ENCODE peak calls at places on chromosomes 4 and X, in ten cellular contexts. One of them, this sample, is unnamed.

GRCh38 chr4:88481557-88481956 is 24.6 kb downstream of the HERC5 start:
- DNase-seq in HFF-Myc: no peak
- DNase-seq in dorsolateral prefrontal cortex: no peak
- DNase-seq in NCI-H1694: no peak
- DNase-seq in MCF 10A: no peak
- DNase-seq in fibroblast of pulmonary artery: no peak
- DNase-seq in activated B cell treated with CpG ODN at 0.5 μM for 24 hours: no peak
- DNase-seq in Calu3: no peak
- DNase-seq in activated CD8-positive, alpha-beta T cell treated with anti-CD3 and anti-CD28 coated beads for 36 hours: no peak
- DNase-seq in epithelial cell of esophagus: no peak
- DNase-seq in this sample: no peak

GRCh38 chrX:111615227-111615626 is 65.7 kb upstream of the ALG13 start:
- DNase-seq in activated CD8-positive, alpha-beta T cell treated with anti-CD3 and anti-CD28 coated beads for 36 hours: no peak
- DNase-seq in dorsolateral prefrontal cortex: no peak
- DNase-seq in fibroblast of pulmonary artery: no peak
- DNase-seq in MCF 10A: peak
- DNase-seq in activated B cell treated with CpG ODN at 0.5 μM for 24 hours: no peak
- DNase-seq in HFF-Myc: no peak
- DNase-seq in Calu3: no peak
- DNase-seq in epithelial cell of esophagus: peak
- DNase-seq in NCI-H1694: no peak
- DNase-seq in this sample: no peak

GRCh38 chrX:154775611-154776349 is 13.1 kb downstream of the DKC1 start:
- DNase-seq in MCF 10A: peak
- DNase-seq in activated B cell treated with CpG ODN at 0.5 μM for 24 hours: no peak
- DNase-seq in HFF-Myc: no peak
- DNase-seq in dorsolateral prefrontal cortex: peak
- DNase-seq in NCI-H1694: no peak
- DNase-seq in epithelial cell of esophagus: peak
- DNase-seq in activated CD8-positive, alpha-beta T cell treated with anti-CD3 and anti-CD28 coated beads for 36 hours: peak
- DNase-seq in Calu3: no peak
- DNase-seq in fibroblast of pulmonary artery: peak
- DNase-seq in this sample: no peak

GRCh38 chrX:145178268-145178667 is 69.0 kb upstream of the SPANXN1 start:
- DNase-seq in MCF 10A: peak
- DNase-seq in dorsolateral prefrontal cortex: no peak
- DNase-seq in NCI-H1694: no peak
- DNase-seq in activated CD8-positive, alpha-beta T cell treated with anti-CD3 and anti-CD28 coated beads for 36 hours: no peak
- DNase-seq in Calu3: no peak
- DNase-seq in HFF-Myc: no peak
- DNase-seq in fibroblast of pulmonary artery: no peak
- DNase-seq in epithelial cell of esophagus: no peak
- DNase-seq in activated B cell treated with CpG ODN at 0.5 μM for 24 hours: no peak
- DNase-seq in this sample: no peak

GRCh38 chr4:57071340-57071739 is 38.8 kb downstream of the IGFBP7 start:
- DNase-seq in fibroblast of pulmonary artery: peak
- DNase-seq in dorsolateral prefrontal cortex: no peak
- DNase-seq in Calu3: no peak
- DNase-seq in activated B cell treated with CpG ODN at 0.5 μM for 24 hours: no peak
- DNase-seq in epithelial cell of esophagus: peak
- DNase-seq in HFF-Myc: no peak
- DNase-seq in NCI-H1694: no peak
- DNase-seq in MCF 10A: peak
- DNase-seq in activated CD8-positive, alpha-beta T cell treated with anti-CD3 and anti-CD28 coated beads for 36 hours: no peak
- DNase-seq in this sample: no peak

GRCh38 chr4:76745264-76745663 is 152.7 kb downstream of the SOWAHB start:
- DNase-seq in dorsolateral prefrontal cortex: no peak
- DNase-seq in HFF-Myc: no peak
- DNase-seq in epithelial cell of esophagus: peak
- DNase-seq in activated CD8-positive, alpha-beta T cell treated with anti-CD3 and anti-CD28 coated beads for 36 hours: no peak
- DNase-seq in fibroblast of pulmonary artery: peak
- DNase-seq in MCF 10A: peak
- DNase-seq in NCI-H1694: no peak
- DNase-seq in activated B cell treated with CpG ODN at 0.5 μM for 24 hours: no peak
- DNase-seq in Calu3: no peak
- DNase-seq in this sample: no peak

GRCh38 chr4:27861802-27862201 is 1001.2 kb downstream of the STIM2 start:
- DNase-seq in activated B cell treated with CpG ODN at 0.5 μM for 24 hours: no peak
- DNase-seq in Calu3: no peak
- DNase-seq in HFF-Myc: no peak
- DNase-seq in dorsolateral prefrontal cortex: no peak
- DNase-seq in NCI-H1694: no peak
- DNase-seq in epithelial cell of esophagus: peak
- DNase-seq in activated CD8-positive, alpha-beta T cell treated with anti-CD3 and anti-CD28 coated beads for 36 hours: no peak
- DNase-seq in MCF 10A: peak
- DNase-seq in fibroblast of pulmonary artery: peak
- DNase-seq in this sample: no peak

GRCh38 chr4:106201373-106201772 is 114.6 kb downstream of the TBCK start:
- DNase-seq in Calu3: no peak
- DNase-seq in fibroblast of pulmonary artery: peak
- DNase-seq in activated B cell treated with CpG ODN at 0.5 μM for 24 hours: no peak
- DNase-seq in MCF 10A: peak
- DNase-seq in epithelial cell of esophagus: peak
- DNase-seq in NCI-H1694: peak
- DNase-seq in activated CD8-positive, alpha-beta T cell treated with anti-CD3 and anti-CD28 coated beads for 36 hours: no peak
- DNase-seq in HFF-Myc: no peak
- DNase-seq in dorsolateral prefrontal cortex: no peak
- DNase-seq in this sample: peak

GRCh38 chrX:140715787-140716186 is 6.2 kb downstream of the LINC00632 start:
- DNase-seq in fibroblast of pulmonary artery: no peak
- DNase-seq in Calu3: no peak
- DNase-seq in epithelial cell of esophagus: peak
- DNase-seq in activated CD8-positive, alpha-beta T cell treated with anti-CD3 and anti-CD28 coated beads for 36 hours: no peak
- DNase-seq in HFF-Myc: no peak
- DNase-seq in activated B cell treated with CpG ODN at 0.5 μM for 24 hours: no peak
- DNase-seq in dorsolateral prefrontal cortex: no peak
- DNase-seq in MCF 10A: peak
- DNase-seq in NCI-H1694: no peak
- DNase-seq in this sample: no peak

GRCh38 chrX:10158279-10158939 is 1.6 kb downstream of the CLCN4 start:
- DNase-seq in Calu3: peak
- DNase-seq in activated CD8-positive, alpha-beta T cell treated with anti-CD3 and anti-CD28 coated beads for 36 hours: peak
- DNase-seq in dorsolateral prefrontal cortex: peak
- DNase-seq in fibroblast of pulmonary artery: no peak
- DNase-seq in activated B cell treated with CpG ODN at 0.5 μM for 24 hours: peak
- DNase-seq in NCI-H1694: no peak
- DNase-seq in epithelial cell of esophagus: peak
- DNase-seq in MCF 10A: peak
- DNase-seq in HFF-Myc: no peak
- DNase-seq in this sample: no peak

GRCh38 chr4:70608324-70608723 is 16.3 kb downstream of the AMBN start:
- DNase-seq in activated B cell treated with CpG ODN at 0.5 μM for 24 hours: no peak
- DNase-seq in fibroblast of pulmonary artery: no peak
- DNase-seq in epithelial cell of esophagus: no peak
- DNase-seq in NCI-H1694: no peak
- DNase-seq in Calu3: no peak
- DNase-seq in HFF-Myc: no peak
- DNase-seq in MCF 10A: no peak
- DNase-seq in activated CD8-positive, alpha-beta T cell treated with anti-CD3 and anti-CD28 coated beads for 36 hours: no peak
- DNase-seq in dorsolateral prefrontal cortex: no peak
- DNase-seq in this sample: no peak

GRCh38 chr4:174549696-174550095 is 27.4 kb upstream of the HPGD start:
- DNase-seq in activated CD8-positive, alpha-beta T cell treated with anti-CD3 and anti-CD28 coated beads for 36 hours: no peak
- DNase-seq in Calu3: no peak
- DNase-seq in activated B cell treated with CpG ODN at 0.5 μM for 24 hours: no peak
- DNase-seq in MCF 10A: peak
- DNase-seq in NCI-H1694: no peak
- DNase-seq in epithelial cell of esophagus: no peak
- DNase-seq in dorsolateral prefrontal cortex: no peak
- DNase-seq in HFF-Myc: no peak
- DNase-seq in fibroblast of pulmonary artery: no peak
- DNase-seq in this sample: no peak

GRCh38 chr4:68498413-68499007 is 51.2 kb downstream of the TMPRSS11E start:
- DNase-seq in HFF-Myc: peak
- DNase-seq in fibroblast of pulmonary artery: peak
- DNase-seq in Calu3: peak
- DNase-seq in MCF 10A: peak
- DNase-seq in activated B cell treated with CpG ODN at 0.5 μM for 24 hours: no peak
- DNase-seq in dorsolateral prefrontal cortex: no peak
- DNase-seq in NCI-H1694: peak
- DNase-seq in activated CD8-positive, alpha-beta T cell treated with anti-CD3 and anti-CD28 coated beads for 36 hours: peak
- DNase-seq in epithelial cell of esophagus: peak
- DNase-seq in this sample: peak

GRCh38 chrX:39497717-39498265 is 600.0 kb downstream of the BCOR start:
- DNase-seq in activated CD8-positive, alpha-beta T cell treated with anti-CD3 and anti-CD28 coated beads for 36 hours: no peak
- DNase-seq in Calu3: no peak
- DNase-seq in fibroblast of pulmonary artery: no peak
- DNase-seq in HFF-Myc: no peak
- DNase-seq in MCF 10A: no peak
- DNase-seq in epithelial cell of esophagus: no peak
- DNase-seq in activated B cell treated with CpG ODN at 0.5 μM for 24 hours: no peak
- DNase-seq in dorsolateral prefrontal cortex: no peak
- DNase-seq in NCI-H1694: peak
- DNase-seq in this sample: no peak

GRCh38 chr4:153420361-153420760 is 45.8 kb upstream of the TMEM131L start:
- DNase-seq in epithelial cell of esophagus: no peak
- DNase-seq in dorsolateral prefrontal cortex: no peak
- DNase-seq in MCF 10A: no peak
- DNase-seq in Calu3: no peak
- DNase-seq in activated CD8-positive, alpha-beta T cell treated with anti-CD3 and anti-CD28 coated beads for 36 hours: no peak
- DNase-seq in NCI-H1694: no peak
- DNase-seq in activated B cell treated with CpG ODN at 0.5 μM for 24 hours: no peak
- DNase-seq in fibroblast of pulmonary artery: peak
- DNase-seq in HFF-Myc: no peak
- DNase-seq in this sample: no peak

GRCh38 chr4:5863461-5864113 is 29.3 kb downstream of the CRMP1 start:
- DNase-seq in HFF-Myc: peak
- DNase-seq in MCF 10A: peak
- DNase-seq in NCI-H1694: no peak
- DNase-seq in dorsolateral prefrontal cortex: no peak
- DNase-seq in fibroblast of pulmonary artery: peak
- DNase-seq in Calu3: peak
- DNase-seq in activated CD8-positive, alpha-beta T cell treated with anti-CD3 and anti-CD28 coated beads for 36 hours: peak
- DNase-seq in epithelial cell of esophagus: peak
- DNase-seq in activated B cell treated with CpG ODN at 0.5 μM for 24 hours: no peak
- DNase-seq in this sample: no peak

GRCh38 chr4:1300466-1301455 is 11.1 kb downstream of the MAEA start:
- DNase-seq in dorsolateral prefrontal cortex: peak
- DNase-seq in fibroblast of pulmonary artery: peak
- DNase-seq in NCI-H1694: no peak
- DNase-seq in HFF-Myc: no peak
- DNase-seq in activated CD8-positive, alpha-beta T cell treated with anti-CD3 and anti-CD28 coated beads for 36 hours: peak
- DNase-seq in activated B cell treated with CpG ODN at 0.5 μM for 24 hours: no peak
- DNase-seq in MCF 10A: peak
- DNase-seq in epithelial cell of esophagus: peak
- DNase-seq in Calu3: no peak
- DNase-seq in this sample: no peak

GRCh38 chrX:39206746-39207145 is 405.5 kb downstream of the MID1IP1 start:
- DNase-seq in fibroblast of pulmonary artery: no peak
- DNase-seq in MCF 10A: no peak
- DNase-seq in activated B cell treated with CpG ODN at 0.5 μM for 24 hours: no peak
- DNase-seq in dorsolateral prefrontal cortex: no peak
- DNase-seq in HFF-Myc: no peak
- DNase-seq in epithelial cell of esophagus: no peak
- DNase-seq in Calu3: no peak
- DNase-seq in activated CD8-positive, alpha-beta T cell treated with anti-CD3 and anti-CD28 coated beads for 36 hours: no peak
- DNase-seq in NCI-H1694: no peak
- DNase-seq in this sample: no peak

GRCh38 chrX:37652053-37652452 is 33.5 kb upstream of the XK start:
- DNase-seq in epithelial cell of esophagus: peak
- DNase-seq in HFF-Myc: no peak
- DNase-seq in Calu3: no peak
- DNase-seq in activated CD8-positive, alpha-beta T cell treated with anti-CD3 and anti-CD28 coated beads for 36 hours: peak
- DNase-seq in MCF 10A: no peak
- DNase-seq in dorsolateral prefrontal cortex: no peak
- DNase-seq in activated B cell treated with CpG ODN at 0.5 μM for 24 hours: no peak
- DNase-seq in fibroblast of pulmonary artery: no peak
- DNase-seq in NCI-H1694: no peak
- DNase-seq in this sample: no peak

GRCh38 chr4:102474736-102475504 is 26.2 kb upstream of the NFKB1 start:
- DNase-seq in epithelial cell of esophagus: peak
- DNase-seq in activated CD8-positive, alpha-beta T cell treated with anti-CD3 and anti-CD28 coated beads for 36 hours: no peak
- DNase-seq in dorsolateral prefrontal cortex: no peak
- DNase-seq in fibroblast of pulmonary artery: no peak
- DNase-seq in HFF-Myc: no peak
- DNase-seq in MCF 10A: no peak
- DNase-seq in NCI-H1694: no peak
- DNase-seq in Calu3: no peak
- DNase-seq in activated B cell treated with CpG ODN at 0.5 μM for 24 hours: no peak
- DNase-seq in this sample: no peak

GRCh38 chr4:110411599-110412011 is 64.3 kb upstream of the ENPEP start:
- DNase-seq in dorsolateral prefrontal cortex: no peak
- DNase-seq in activated B cell treated with CpG ODN at 0.5 μM for 24 hours: no peak
- DNase-seq in MCF 10A: no peak
- DNase-seq in fibroblast of pulmonary artery: no peak
- DNase-seq in activated CD8-positive, alpha-beta T cell treated with anti-CD3 and anti-CD28 coated beads for 36 hours: no peak
- DNase-seq in epithelial cell of esophagus: no peak
- DNase-seq in Calu3: no peak
- DNase-seq in HFF-Myc: no peak
- DNase-seq in NCI-H1694: no peak
- DNase-seq in this sample: peak

GRCh38 chrX:150842198-150842553 is 56.3 kb downstream of the CD99L2 start:
- DNase-seq in dorsolateral prefrontal cortex: no peak
- DNase-seq in activated CD8-positive, alpha-beta T cell treated with anti-CD3 and anti-CD28 coated beads for 36 hours: no peak
- DNase-seq in MCF 10A: no peak
- DNase-seq in NCI-H1694: no peak
- DNase-seq in fibroblast of pulmonary artery: no peak
- DNase-seq in Calu3: no peak
- DNase-seq in activated B cell treated with CpG ODN at 0.5 μM for 24 hours: no peak
- DNase-seq in HFF-Myc: no peak
- DNase-seq in epithelial cell of esophagus: no peak
- DNase-seq in this sample: no peak

GRCh38 chr4:27787195-27787594 is 926.6 kb downstream of the STIM2 start:
- DNase-seq in activated CD8-positive, alpha-beta T cell treated with anti-CD3 and anti-CD28 coated beads for 36 hours: no peak
- DNase-seq in epithelial cell of esophagus: peak
- DNase-seq in Calu3: peak
- DNase-seq in HFF-Myc: no peak
- DNase-seq in NCI-H1694: no peak
- DNase-seq in dorsolateral prefrontal cortex: no peak
- DNase-seq in MCF 10A: peak
- DNase-seq in fibroblast of pulmonary artery: no peak
- DNase-seq in activated B cell treated with CpG ODN at 0.5 μM for 24 hours: no peak
- DNase-seq in this sample: no peak

GRCh38 chr4:11376571-11376970 is 52.1 kb downstream of the HS3ST1 start:
- DNase-seq in activated B cell treated with CpG ODN at 0.5 μM for 24 hours: no peak
- DNase-seq in Calu3: no peak
- DNase-seq in dorsolateral prefrontal cortex: no peak
- DNase-seq in fibroblast of pulmonary artery: no peak
- DNase-seq in activated CD8-positive, alpha-beta T cell treated with anti-CD3 and anti-CD28 coated beads for 36 hours: no peak
- DNase-seq in MCF 10A: no peak
- DNase-seq in epithelial cell of esophagus: no peak
- DNase-seq in NCI-H1694: no peak
- DNase-seq in HFF-Myc: no peak
- DNase-seq in this sample: no peak